ENCODE peak calls at places on chromosomes 3 and 15, in six cellular contexts. V is K562, S is GM12878, R is HepG2, H is GM12891, L is H1. M is an unnamed sample.

GRCh38 chr3:127964816-127965215 is 49.8 kb downstream of the KBTBD12 start:
- DNase-seq in H (no peak), L (no peak), R (no peak), S (no peak), V (no peak), M (no peak)

GRCh38 chr3:168047190-168047795 is 48.4 kb downstream of the GOLIM4 start:
- DNase-seq in V (peak), S (peak), L (no peak), H (no peak), R (peak), M (no peak)

GRCh38 chr3:99878005-99878404 is 60.3 kb downstream of the CMSS1 start:
- DNase-seq in R (peak), S (no peak), L (no peak), V (peak), H (no peak), M (no peak)

GRCh38 chr3:82761858-82762257 is 1000.4 kb upstream of the GBE1 start:
- DNase-seq in R (no peak), H (no peak), V (no peak), S (no peak), L (no peak), M (no peak)

GRCh38 chr3:16050641-16051467 is 123.6 kb upstream of the GALNT15 start:
- DNase-seq in S (no peak), H (no peak), R (no peak), L (no peak), V (no peak), M (no peak)

GRCh38 chr15:50107591-50108408 is 11.2 kb downstream of the ATP8B4 start:
- DNase-seq in S (peak), L (no peak), R (no peak), H (peak), V (no peak), M (peak)

GRCh38 chr15:69375151-69375790 is 38.9 kb upstream of the KIF23 start:
- DNase-seq in R (no peak), L (no peak), V (no peak), S (no peak), H (no peak), M (no peak)

GRCh38 chr3:19539488-19540395 is 391.4 kb downstream of the KCNH8 start:
- DNase-seq in R (no peak), H (no peak), V (no peak), S (peak), L (no peak), M (no peak)

GRCh38 chr3:16369885-16370284 is 104.9 kb downstream of the OXNAD1 start:
- DNase-seq in H (no peak), V (no peak), R (no peak), L (peak), S (no peak), M (no peak)

GRCh38 chr15:64842986-64843561 is 1.4 kb downstream of the PLEKHO2 start:
- DNase-seq in H (no peak), S (no peak), L (no peak), R (no peak), V (no peak), M (no peak)

GRCh38 chr3:116112686-116113085 is 332.6 kb downstream of the LSAMP start:
- DNase-seq in R (no peak), S (no peak), H (no peak), V (no peak), L (no peak), M (no peak)

GRCh38 chr3:195906865-195907729 is 1.3 kb downstream of the TNK2 start:
- DNase-seq in S (peak), H (no peak), V (no peak), R (no peak), L (no peak), M (no peak)

GRCh38 chr15:92963794-92964193 is 63.7 kb downstream of the CHD2 start:
- DNase-seq in S (no peak), R (no peak), H (no peak), V (no peak), L (no peak), M (no peak)

GRCh38 chr3:133964547-133964946 is 65.2 kb downstream of the SLCO2A1 start:
- DNase-seq in L (no peak), R (peak), S (no peak), V (no peak), H (no peak), M (no peak)

GRCh38 chr15:60528530-60528929 is 49.6 kb upstream of the ICE2 start:
- DNase-seq in V (no peak), H (no peak), S (no peak), R (no peak), L (no peak), M (no peak)

GRCh38 chr3:39409514-39410136 is 3.1 kb downstream of the RPSA start:
- DNase-seq in S (no peak), V (no peak), R (no peak), L (no peak), H (no peak), M (no peak)

GRCh38 chr3:18122264-18122663 is 302.9 kb downstream of the SATB1 start:
- DNase-seq in L (no peak), S (no peak), H (no peak), V (no peak), R (no peak), M (no peak)

GRCh38 chr3:70970952-70971351 is 612.6 kb downstream of the FOXP1 start:
- DNase-seq in S (no peak), R (no peak), H (no peak), L (no peak), V (no peak), M (no peak)

GRCh38 chr3:70186221-70186620 is 126.2 kb downstream of the MDFIC2 start:
- DNase-seq in V (no peak), L (no peak), R (no peak), S (no peak), H (no peak), M (no peak)

GRCh38 chr3:10888523-10889081 is 72.6 kb downstream of the SLC6A11 start:
- DNase-seq in V (no peak), S (no peak), L (no peak), R (no peak), H (no peak), M (no peak)

GRCh38 chr3:15983232-15983631 is 185.5 kb upstream of the ANKRD28 start:
- DNase-seq in R (no peak), H (no peak), L (no peak), S (no peak), V (no peak), M (no peak)

GRCh38 chr15:30929064-30929669 is 25.5 kb downstream of the FAN1 start:
- DNase-seq in S (no peak), V (peak), R (no peak), L (no peak), H (no peak), M (no peak)

GRCh38 chr3:185878920-185879319 is 54.1 kb upstream of the IGF2BP2 start:
- DNase-seq in S (no peak), R (no peak), H (no peak), L (no peak), V (no peak), M (no peak)

GRCh38 chr3:43632269-43632733 is 10.5 kb upstream of the ANO10 start:
- DNase-seq in V (peak), S (no peak), R (no peak), L (no peak), H (no peak), M (no peak)

GRCh38 chr3:4350789-4351163 is 47.6 kb downstream of the SETMAR start:
- DNase-seq in V (peak), H (peak), L (no peak), R (peak), S (peak), M (peak)

GRCh38 chr3:69226071-69226470 is 103.7 kb upstream of the LMOD3 start:
- DNase-seq in H (no peak), R (no peak), L (no peak), V (no peak), S (no peak), M (no peak)

GRCh38 chr15:92111756-92112155 is 258.2 kb downstream of the SLCO3A1 start:
- DNase-seq in V (no peak), H (no peak), S (no peak), R (no peak), L (no peak), M (no peak)

GRCh38 chr15:64949383-64950141 is 37.9 kb downstream of the ANKDD1A start:
- DNase-seq in S (no peak), H (no peak), V (no peak), L (no peak), R (no peak), M (no peak)

DNA sequence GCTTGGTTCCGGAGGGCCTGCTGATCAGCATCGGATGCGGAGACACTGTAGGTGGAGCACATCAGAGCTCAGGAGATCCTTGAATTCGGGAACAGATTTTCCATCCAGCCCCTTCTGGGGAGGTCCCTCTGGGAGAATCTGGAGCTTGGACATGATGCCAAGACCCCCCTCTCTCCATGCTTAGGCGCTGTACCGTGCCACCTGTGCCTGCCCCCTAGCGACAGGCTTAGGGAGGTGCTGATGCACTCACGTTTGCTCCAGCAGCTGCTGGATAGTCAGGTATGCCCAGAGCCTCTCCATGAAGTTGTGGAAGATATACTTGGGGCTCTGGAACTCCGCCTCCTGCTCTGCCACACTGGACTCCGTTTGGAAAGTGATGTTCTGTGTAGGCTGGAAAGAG is 9.7 kb downstream of the ITIH4 start:
- DNase-seq in H (peak), L (peak), R (peak), V (peak), S (no peak), M (peak)
- TF ChIP-seq TAF1 in H (no peak), L (no peak), R (no peak), V (no peak), S (no peak), M (no peak)

DNA sequence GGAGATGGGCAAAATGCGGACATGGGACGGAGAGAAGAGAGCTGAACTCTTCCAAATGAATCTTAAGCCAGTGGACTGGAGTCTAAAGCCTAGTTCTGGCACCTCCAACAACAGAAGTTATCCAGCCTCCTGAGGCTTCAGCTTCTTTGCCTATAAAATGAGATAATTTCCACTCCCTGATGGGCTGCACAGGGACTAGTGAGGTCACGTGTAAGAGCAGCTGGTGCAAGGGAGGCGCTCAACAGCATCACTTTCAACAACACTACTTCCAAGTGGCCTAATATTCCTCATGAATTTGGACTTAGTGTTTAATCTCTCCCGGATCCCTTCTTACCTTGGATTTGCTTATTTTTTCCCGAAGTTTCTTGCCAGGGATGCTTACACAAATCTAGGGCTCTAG is 8.7 kb downstream of the CXCR6 start:
- DNase-seq in R (no peak), V (no peak), S (no peak), L (no peak), H (no peak), M (no peak)
- TF ChIP-seq POLR2A in R (no peak), V (no peak), S (no peak), L (no peak), H (no peak), M (no peak)

GRCh38 chr3:149816326-149816725 is 3.3 kb downstream of the RNF13 start:
- DNase-seq in L (no peak), V (no peak), S (no peak), H (no peak), R (no peak), M (no peak)

GRCh38 chr3:149815728-149816127 is 2.7 kb downstream of the RNF13 start:
- DNase-seq in R (no peak), L (no peak), H (no peak), S (no peak), V (no peak), M (no peak)

GRCh38 chr3:149819432-149819831 is 6.4 kb downstream of the RNF13 start:
- DNase-seq in V (no peak), L (no peak), R (no peak), H (no peak), S (no peak), M (no peak)

GRCh38 chr3:149815318-149815717 is 2.3 kb downstream of the RNF13 start:
- DNase-seq in R (no peak), H (no peak), L (no peak), V (no peak), S (no peak), M (no peak)

DNA sequence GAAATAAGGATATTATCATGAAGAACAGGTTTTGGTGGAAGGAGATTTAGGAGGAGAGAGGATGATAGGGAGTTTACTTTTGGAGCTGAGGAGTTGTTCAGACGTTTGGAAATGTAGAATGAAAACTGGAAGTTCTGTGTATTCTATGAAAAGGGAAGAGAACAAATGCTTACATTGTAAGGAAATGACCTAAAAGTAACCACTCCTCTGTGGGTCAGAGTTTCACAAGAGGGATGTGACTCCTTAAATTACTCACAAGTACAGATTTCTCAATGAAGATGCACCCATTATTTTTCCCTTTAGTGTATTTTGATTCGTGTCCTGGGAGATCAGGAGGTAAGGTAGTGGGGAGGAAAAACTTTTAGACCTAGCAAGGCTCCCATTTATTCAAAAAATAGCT is 4.0 kb downstream of the RNF13 start:
- DNase-seq in L (no peak), H (no peak), S (no peak), V (no peak), R (no peak), M (no peak)
- TF ChIP-seq POLR2AphosphoS5 in L (no peak), H (no peak), S (no peak), V (no peak), R (no peak), M (no peak)

GRCh38 chr3:160163259-160163878 is 61.9 kb upstream of the C3orf80 start:
- DNase-seq in S (no peak), R (peak), H (no peak), L (no peak), V (no peak), M (no peak)
- TF ChIP-seq TAF1 in S (no peak), R (no peak), H (no peak), L (no peak), V (no peak), M (no peak)